ENCODE peak calls at places on chromosomes 4 and X, in five cellular contexts. One of them, this sample, is unnamed.

GRCh38 chr4:26862381-26862915 is 1.8 kb downstream of the STIM2 start:
- DNase-seq in OCI-LY7: no peak
- DNase-seq in colonic mucosa: no peak
- DNase-seq in heart left ventricle: no peak
- DNase-seq in spleen: no peak
- DNase-seq in this sample: no peak

GRCh38 chr4:153467154-153467896 is 1.2 kb downstream of the TMEM131L start:
- DNase-seq in OCI-LY7: peak; percentile 98
- DNase-seq in colonic mucosa: peak; percentile 90
- DNase-seq in heart left ventricle: peak; percentile 51
- DNase-seq in spleen: peak; percentile 97
- DNase-seq in this sample: peak; percentile 93

GRCh38 chr4:83152771-83153170 is 38.2 kb upstream of the PLAC8 start:
- DNase-seq in OCI-LY7: no peak
- DNase-seq in colonic mucosa: no peak
- DNase-seq in heart left ventricle: no peak
- DNase-seq in spleen: no peak
- DNase-seq in this sample: no peak

GRCh38 chrX:101223226-101223625 is 3.6 kb downstream of the DRP2 start:
- DNase-seq in OCI-LY7: no peak
- DNase-seq in colonic mucosa: no peak
- DNase-seq in heart left ventricle: no peak
- DNase-seq in spleen: no peak
- DNase-seq in this sample: no peak

GRCh38 chr4:6180841-6181631 is 19.3 kb downstream of the JAKMIP1 start:
- DNase-seq in OCI-LY7: peak; percentile 26
- DNase-seq in colonic mucosa: no peak
- DNase-seq in heart left ventricle: no peak
- DNase-seq in spleen: no peak
- DNase-seq in this sample: no peak

GRCh38 chrX:102863735-102864134 is 73.3 kb upstream of the RAB40AL start:
- DNase-seq in OCI-LY7: peak; percentile 56
- DNase-seq in colonic mucosa: peak; percentile 90
- DNase-seq in heart left ventricle: peak; percentile 73
- DNase-seq in spleen: peak; percentile 88
- DNase-seq in this sample: peak; percentile 92

GRCh38 chrX:115642895-115643530 is 82.0 kb downstream of the PLS3 start:
- DNase-seq in OCI-LY7: peak; percentile 14
- DNase-seq in colonic mucosa: peak; percentile 52
- DNase-seq in heart left ventricle: no peak
- DNase-seq in spleen: no peak
- DNase-seq in this sample: peak; percentile 41

GRCh38 chr4:145734576-145735329 is 54.8 kb downstream of the C4orf51 start:
- DNase-seq in OCI-LY7: no peak
- DNase-seq in colonic mucosa: peak; percentile 58
- DNase-seq in heart left ventricle: peak; percentile 42
- DNase-seq in spleen: no peak
- DNase-seq in this sample: peak; percentile 83

GRCh38 chrX:72461766-72462165 is 110.9 kb downstream of the HDAC8 start:
- DNase-seq in OCI-LY7: no peak
- DNase-seq in colonic mucosa: no peak
- DNase-seq in heart left ventricle: no peak
- DNase-seq in spleen: no peak
- DNase-seq in this sample: no peak

GRCh38 chr4:187065836-187066235 is 342.2 kb upstream of the FAT1 start:
- DNase-seq in OCI-LY7: no peak
- DNase-seq in colonic mucosa: no peak
- DNase-seq in heart left ventricle: no peak
- DNase-seq in spleen: no peak
- DNase-seq in this sample: no peak

GRCh38 chr4:76023381-76023780 is at the start of gene CXCL10:
- DNase-seq in OCI-LY7: no peak
- DNase-seq in colonic mucosa: no peak
- DNase-seq in heart left ventricle: no peak
- DNase-seq in spleen: no peak
- DNase-seq in this sample: no peak

GRCh38 chr4:17059192-17059634 is 160.8 kb upstream of the LDB2 start:
- DNase-seq in OCI-LY7: no peak
- DNase-seq in colonic mucosa: no peak
- DNase-seq in heart left ventricle: peak; percentile 34
- DNase-seq in spleen: no peak
- DNase-seq in this sample: no peak

GRCh38 chrX:78708171-78708570 is 39.3 kb upstream of the LPAR4 start:
- DNase-seq in OCI-LY7: no peak
- DNase-seq in colonic mucosa: peak; percentile 20
- DNase-seq in heart left ventricle: no peak
- DNase-seq in spleen: no peak
- DNase-seq in this sample: no peak

GRCh38 chr4:6443035-6444023 is 29.1 kb downstream of the PPP2R2C start:
- DNase-seq in OCI-LY7: no peak
- DNase-seq in colonic mucosa: no peak
- DNase-seq in heart left ventricle: no peak
- DNase-seq in spleen: peak; percentile 54
- DNase-seq in this sample: no peak

GRCh38 chr4:73067971-73068394 is 1.5 kb downstream of the COX18 start:
- DNase-seq in OCI-LY7: peak; percentile 41
- DNase-seq in colonic mucosa: no peak
- DNase-seq in heart left ventricle: no peak
- DNase-seq in spleen: no peak
- DNase-seq in this sample: no peak

GRCh38 chr4:101114936-101115372 is 232.4 kb downstream of the PPP3CA start:
- DNase-seq in OCI-LY7: no peak
- DNase-seq in colonic mucosa: no peak
- DNase-seq in heart left ventricle: no peak
- DNase-seq in spleen: no peak
- DNase-seq in this sample: no peak

GRCh38 chr4:26030260-26030667 is 116.2 kb downstream of the SMIM20 start:
- DNase-seq in OCI-LY7: no peak
- DNase-seq in colonic mucosa: no peak
- DNase-seq in heart left ventricle: no peak
- DNase-seq in spleen: no peak
- DNase-seq in this sample: no peak

GRCh38 chr4:150108693-150109092 is 30.4 kb downstream of the DCLK2 start:
- DNase-seq in OCI-LY7: no peak
- DNase-seq in colonic mucosa: no peak
- DNase-seq in heart left ventricle: no peak
- DNase-seq in spleen: no peak
- DNase-seq in this sample: no peak

GRCh38 chr4:74474345-74475099 is 29.6 kb downstream of the AREG start:
- DNase-seq in OCI-LY7: no peak
- DNase-seq in colonic mucosa: peak; percentile 22
- DNase-seq in heart left ventricle: no peak
- DNase-seq in spleen: no peak
- DNase-seq in this sample: peak; percentile 49

GRCh38 chr4:150310159-150310895 is 232.1 kb downstream of the DCLK2 start:
- DNase-seq in OCI-LY7: no peak
- DNase-seq in colonic mucosa: no peak
- DNase-seq in heart left ventricle: no peak
- DNase-seq in spleen: no peak
- DNase-seq in this sample: no peak

GRCh38 chr4:36316544-36317082 is 35.2 kb downstream of the DTHD1 start:
- DNase-seq in OCI-LY7: no peak
- DNase-seq in colonic mucosa: no peak
- DNase-seq in heart left ventricle: no peak
- DNase-seq in spleen: no peak
- DNase-seq in this sample: no peak

GRCh38 chr4:101944649-101945048 is 154.1 kb downstream of the BANK1 start:
- DNase-seq in OCI-LY7: no peak
- DNase-seq in colonic mucosa: no peak
- DNase-seq in heart left ventricle: no peak
- DNase-seq in spleen: no peak
- DNase-seq in this sample: no peak

GRCh38 chrX:84907324-84907946 is 96.2 kb upstream of the APOOL start:
- DNase-seq in OCI-LY7: peak; percentile 0
- DNase-seq in colonic mucosa: no peak
- DNase-seq in heart left ventricle: no peak
- DNase-seq in spleen: no peak
- DNase-seq in this sample: no peak

GRCh38 chrX:152637649-152638442 is at the start of gene GABRQ:
- DNase-seq in OCI-LY7: no peak
- DNase-seq in colonic mucosa: no peak
- DNase-seq in heart left ventricle: peak; percentile 27
- DNase-seq in spleen: no peak
- DNase-seq in this sample: peak; percentile 30

GRCh38 chrX:124690495-124690894 is 344.1 kb downstream of the SH2D1A start:
- DNase-seq in OCI-LY7: no peak
- DNase-seq in colonic mucosa: no peak
- DNase-seq in heart left ventricle: no peak
- DNase-seq in spleen: no peak
- DNase-seq in this sample: no peak

GRCh38 chr4:74293558-74293957 is 14.7 kb upstream of the EPGN start:
- DNase-seq in OCI-LY7: no peak
- DNase-seq in colonic mucosa: no peak
- DNase-seq in heart left ventricle: no peak
- DNase-seq in spleen: no peak
- DNase-seq in this sample: no peak

GRCh38 chr4:19455196-19455595 is 796.5 kb upstream of the SLIT2 start:
- DNase-seq in OCI-LY7: no peak
- DNase-seq in colonic mucosa: no peak
- DNase-seq in heart left ventricle: no peak
- DNase-seq in spleen: no peak
- DNase-seq in this sample: no peak

DNA sequence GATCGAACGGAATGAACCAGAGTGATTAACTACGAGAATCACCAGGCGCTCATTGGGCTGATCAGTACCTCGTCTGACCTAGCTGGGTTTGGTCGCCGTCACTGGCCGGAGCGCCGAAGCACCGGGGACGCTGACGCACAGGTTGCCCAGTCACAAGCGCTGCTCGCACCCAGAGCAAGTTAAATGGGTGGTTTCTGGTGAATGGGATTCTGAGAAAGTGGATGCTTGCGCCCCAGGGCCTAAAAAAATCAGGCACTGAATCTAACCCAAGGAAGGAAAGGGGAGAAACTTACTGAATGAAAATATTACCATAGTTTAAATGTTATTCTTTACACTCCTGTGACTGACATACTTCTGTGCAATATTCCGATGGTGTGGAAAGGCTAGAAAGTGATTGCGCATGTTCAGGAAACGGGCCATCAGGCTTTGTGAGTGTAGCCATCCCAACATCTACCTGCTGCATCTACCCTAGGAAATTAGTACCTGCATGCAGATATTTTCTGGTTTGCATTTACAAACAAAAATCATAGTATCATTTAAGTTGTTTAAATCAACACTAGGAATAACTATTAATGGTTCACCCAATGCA is 792 bp upstream of the ABCG2 start:
- DNase-seq in OCI-LY7: no peak
- DNase-seq in colonic mucosa: no peak
- DNase-seq in heart left ventricle: peak; percentile 20
- DNase-seq in spleen: no peak
- DNase-seq in this sample: peak; percentile 4
- H3K27ac ChIP-seq in OCI-LY7: no peak overlapping the region
- H3K27ac ChIP-seq in colonic mucosa: no peak overlapping the region
- H3K27ac ChIP-seq in heart left ventricle: no peak overlapping the region
- H3K27ac ChIP-seq in spleen: peak overlapping the region; percentile 29
- H3K27ac ChIP-seq in this sample: no peak overlapping the region

GRCh38 chrX:51336584-51336983 is 4.0 kb downstream of the NUDT10 start:
- DNase-seq in OCI-LY7: peak; percentile 68
- DNase-seq in colonic mucosa: no peak
- DNase-seq in heart left ventricle: peak; percentile 13
- DNase-seq in spleen: no peak
- DNase-seq in this sample: peak; percentile 39
- TF ChIP-seq CTCF in OCI-LY7: peak; percentile 76
- TF ChIP-seq CTCF in colonic mucosa: peak; percentile 34
- TF ChIP-seq CTCF in heart left ventricle: peak; percentile 46
- TF ChIP-seq CTCF in spleen: no peak
- TF ChIP-seq CTCF in this sample: no peak

DNA sequence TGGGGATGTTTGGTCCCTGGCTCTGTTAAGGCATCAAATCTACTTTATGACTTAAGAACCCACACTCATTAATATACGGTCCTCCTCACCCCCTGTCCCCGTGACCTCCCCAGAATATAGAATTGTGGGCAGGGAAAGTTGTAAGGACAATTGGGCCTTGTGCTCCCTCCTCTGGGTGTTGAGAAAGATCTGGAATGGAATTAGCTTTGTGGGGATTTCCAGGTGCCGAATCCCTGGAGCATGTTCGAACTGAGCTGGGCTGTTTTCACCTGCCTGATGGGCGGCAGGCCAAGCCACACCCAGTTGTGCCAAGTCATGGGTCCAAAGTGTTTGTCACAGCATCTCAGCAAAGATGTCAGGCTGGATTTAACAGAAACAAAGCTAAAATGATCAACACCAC is 349.3 kb upstream of the KLF3 start:
- DNase-seq in OCI-LY7: no peak
- DNase-seq in colonic mucosa: peak; percentile 88
- DNase-seq in heart left ventricle: no peak
- DNase-seq in spleen: no peak
- DNase-seq in this sample: peak; percentile 76
- H3K27ac ChIP-seq in OCI-LY7: no peak overlapping the region
- H3K27ac ChIP-seq in colonic mucosa: peak overlapping the region; percentile 89
- H3K27ac ChIP-seq in heart left ventricle: no peak overlapping the region
- H3K27ac ChIP-seq in spleen: no peak overlapping the region
- H3K27ac ChIP-seq in this sample: no peak overlapping the region

GRCh38 chrX:140817943-140818342 is 108.4 kb downstream of the LINC00632 start:
- DNase-seq in OCI-LY7: peak; percentile 58
- DNase-seq in colonic mucosa: no peak
- DNase-seq in heart left ventricle: no peak
- DNase-seq in spleen: no peak
- DNase-seq in this sample: no peak
- TF ChIP-seq CTCF in OCI-LY7: peak; percentile 77
- TF ChIP-seq CTCF in colonic mucosa: peak; percentile 41
- TF ChIP-seq CTCF in heart left ventricle: peak; percentile 48
- TF ChIP-seq CTCF in spleen: no peak
- TF ChIP-seq CTCF in this sample: peak; percentile 36

DNA sequence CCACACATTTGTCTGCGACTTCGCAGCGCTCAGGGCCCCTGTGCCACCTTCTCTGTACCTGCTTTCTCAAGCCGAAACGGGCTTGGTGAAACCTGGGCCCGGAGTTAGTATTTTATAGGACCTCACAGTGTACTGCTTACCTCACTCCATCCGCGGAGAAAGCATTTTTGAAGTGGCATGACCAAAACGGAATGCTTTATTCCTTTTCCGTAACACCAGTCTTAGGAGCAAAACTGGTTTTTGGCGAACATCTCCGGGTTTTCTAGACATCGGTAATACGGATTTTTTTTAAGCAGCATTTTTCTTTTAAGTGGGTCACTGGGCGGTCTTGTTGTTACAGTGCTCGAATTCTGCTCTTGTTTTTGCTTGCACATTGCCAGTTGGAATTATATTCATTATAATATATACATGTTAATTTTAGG is 3.6 kb downstream of the ZIC3 start:
- DNase-seq in OCI-LY7: no peak
- DNase-seq in colonic mucosa: no peak
- DNase-seq in heart left ventricle: no peak
- DNase-seq in spleen: no peak
- DNase-seq in this sample: no peak
- H3K27ac ChIP-seq in OCI-LY7: no peak overlapping the region
- H3K27ac ChIP-seq in colonic mucosa: no peak overlapping the region
- H3K27ac ChIP-seq in heart left ventricle: no peak overlapping the region
- H3K27ac ChIP-seq in spleen: no peak overlapping the region
- H3K27ac ChIP-seq in this sample: no peak overlapping the region

This sample was measured in body of pancreas.